ENCODE peak calls at places on chromosomes 4 and X, in seven cellular contexts. One of them, this sample, is unnamed.

GRCh38 chr4:36256398-36256828 is 12.1 kb upstream of the ARAP2 start:
- DNase-seq in AG10803: no peak
- DNase-seq in astrocyte of the spinal cord: no peak
- DNase-seq in IMR-90: no peak
- DNase-seq in heart left ventricle: no peak
- DNase-seq in gastrocnemius medialis: no peak
- DNase-seq in colonic mucosa: no peak
- DNase-seq in this sample: no peak

GRCh38 chrX:53882331-53882730 is 161.9 kb downstream of the PHF8 start:
- DNase-seq in heart left ventricle: no peak
- DNase-seq in IMR-90: peak; percentile 76
- DNase-seq in gastrocnemius medialis: no peak
- DNase-seq in astrocyte of the spinal cord: no peak
- DNase-seq in AG10803: peak; percentile 9
- DNase-seq in colonic mucosa: no peak
- DNase-seq in this sample: peak; percentile 7

GRCh38 chr4:165208322-165208652 is 926 bp downstream of the KLHL2 start:
- DNase-seq in AG10803: no peak
- DNase-seq in gastrocnemius medialis: no peak
- DNase-seq in astrocyte of the spinal cord: no peak
- DNase-seq in colonic mucosa: no peak
- DNase-seq in IMR-90: no peak
- DNase-seq in heart left ventricle: no peak
- DNase-seq in this sample: no peak

GRCh38 chr4:152357206-152357605 is 178.7 kb downstream of the FBXW7 start:
- DNase-seq in gastrocnemius medialis: no peak
- DNase-seq in colonic mucosa: no peak
- DNase-seq in IMR-90: peak; percentile 45
- DNase-seq in astrocyte of the spinal cord: no peak
- DNase-seq in AG10803: peak; percentile 50
- DNase-seq in heart left ventricle: no peak
- DNase-seq in this sample: peak; percentile 70

GRCh38 chr4:60865238-60865637 is 334.9 kb upstream of the ADGRL3 start:
- DNase-seq in colonic mucosa: no peak
- DNase-seq in IMR-90: no peak
- DNase-seq in gastrocnemius medialis: no peak
- DNase-seq in astrocyte of the spinal cord: peak; percentile 2
- DNase-seq in heart left ventricle: no peak
- DNase-seq in AG10803: no peak
- DNase-seq in this sample: no peak

GRCh38 chr4:10077101-10077491 is 39.5 kb downstream of the WDR1 start:
- DNase-seq in IMR-90: no peak
- DNase-seq in colonic mucosa: no peak
- DNase-seq in astrocyte of the spinal cord: no peak
- DNase-seq in gastrocnemius medialis: no peak
- DNase-seq in AG10803: no peak
- DNase-seq in heart left ventricle: no peak
- DNase-seq in this sample: no peak

GRCh38 chrX:17086317-17086716 is 139.9 kb downstream of the REPS2 start:
- DNase-seq in astrocyte of the spinal cord: no peak
- DNase-seq in AG10803: no peak
- DNase-seq in gastrocnemius medialis: no peak
- DNase-seq in IMR-90: no peak
- DNase-seq in heart left ventricle: no peak
- DNase-seq in colonic mucosa: no peak
- DNase-seq in this sample: no peak

GRCh38 chr4:132642196-132642817 is 506.8 kb upstream of the PCDH10 start:
- DNase-seq in colonic mucosa: no peak
- DNase-seq in AG10803: no peak
- DNase-seq in astrocyte of the spinal cord: peak; percentile 61
- DNase-seq in heart left ventricle: no peak
- DNase-seq in IMR-90: peak; percentile 12
- DNase-seq in gastrocnemius medialis: no peak
- DNase-seq in this sample: peak; percentile 9

GRCh38 chr4:83219344-83219990 is 65.1 kb downstream of the COQ2 start:
- DNase-seq in AG10803: peak; percentile 80
- DNase-seq in colonic mucosa: no peak
- DNase-seq in heart left ventricle: no peak
- DNase-seq in gastrocnemius medialis: no peak
- DNase-seq in IMR-90: no peak
- DNase-seq in astrocyte of the spinal cord: no peak
- DNase-seq in this sample: peak; percentile 15

GRCh38 chr4:76407440-76408119 is 13.4 kb downstream of the CCDC158 start:
- DNase-seq in colonic mucosa: no peak
- DNase-seq in astrocyte of the spinal cord: no peak
- DNase-seq in gastrocnemius medialis: no peak
- DNase-seq in heart left ventricle: no peak
- DNase-seq in AG10803: no peak
- DNase-seq in IMR-90: no peak
- DNase-seq in this sample: no peak

GRCh38 chrX:130770615-130771014 is 132.4 kb downstream of the ENOX2 start:
- DNase-seq in astrocyte of the spinal cord: peak; percentile 77
- DNase-seq in IMR-90: peak; percentile 81
- DNase-seq in colonic mucosa: no peak
- DNase-seq in heart left ventricle: no peak
- DNase-seq in AG10803: peak; percentile 68
- DNase-seq in gastrocnemius medialis: no peak
- DNase-seq in this sample: peak; percentile 90

GRCh38 chrX:13212191-13212651 is 107.6 kb downstream of the ATXN3L start:
- DNase-seq in AG10803: peak; percentile 25
- DNase-seq in colonic mucosa: no peak
- DNase-seq in gastrocnemius medialis: no peak
- DNase-seq in astrocyte of the spinal cord: no peak
- DNase-seq in IMR-90: peak; percentile 13
- DNase-seq in heart left ventricle: no peak
- DNase-seq in this sample: peak; percentile 23

GRCh38 chr4:15325987-15326386 is 101.8 kb upstream of the C1QTNF7 start:
- DNase-seq in AG10803: no peak
- DNase-seq in colonic mucosa: no peak
- DNase-seq in astrocyte of the spinal cord: no peak
- DNase-seq in heart left ventricle: no peak
- DNase-seq in gastrocnemius medialis: no peak
- DNase-seq in IMR-90: no peak
- DNase-seq in this sample: no peak

GRCh38 chrX:68827256-68827655 is 1.6 kb upstream of the EFNB1 start:
- DNase-seq in colonic mucosa: no peak
- DNase-seq in gastrocnemius medialis: no peak
- DNase-seq in AG10803: no peak
- DNase-seq in heart left ventricle: no peak
- DNase-seq in IMR-90: no peak
- DNase-seq in astrocyte of the spinal cord: no peak
- DNase-seq in this sample: no peak

GRCh38 chr4:13484045-13484748 is at the start of gene RAB28:
- DNase-seq in gastrocnemius medialis: peak; percentile 88
- DNase-seq in IMR-90: peak; percentile 93
- DNase-seq in heart left ventricle: peak; percentile 97
- DNase-seq in astrocyte of the spinal cord: peak; percentile 98
- DNase-seq in colonic mucosa: peak; percentile 95
- DNase-seq in AG10803: peak; percentile 94
- DNase-seq in this sample: peak; percentile 92

GRCh38 chr4:84482564-84483563 is 16.2 kb downstream of the NKX6-1 start:
- DNase-seq in IMR-90: no peak
- DNase-seq in astrocyte of the spinal cord: no peak
- DNase-seq in heart left ventricle: no peak
- DNase-seq in AG10803: peak; percentile 29
- DNase-seq in gastrocnemius medialis: no peak
- DNase-seq in colonic mucosa: peak; percentile 72
- DNase-seq in this sample: peak; percentile 36
- H3K4me3 ChIP-seq in IMR-90: no peak overlapping the region
- H3K4me3 ChIP-seq in astrocyte of the spinal cord: peak overlapping the region; percentile 20
- H3K4me3 ChIP-seq in heart left ventricle: no peak overlapping the region
- H3K4me3 ChIP-seq in AG10803: no peak overlapping the region
- H3K4me3 ChIP-seq in gastrocnemius medialis: peak overlapping the region; percentile 45
- H3K4me3 ChIP-seq in colonic mucosa: peak overlapping the region; percentile 33
- H3K4me3 ChIP-seq in this sample: peak overlapping the region; percentile 1

GRCh38 chrX:99722094-99722493 is 688.0 kb downstream of the PCDH19 start:
- DNase-seq in astrocyte of the spinal cord: no peak
- DNase-seq in IMR-90: no peak
- DNase-seq in heart left ventricle: no peak
- DNase-seq in AG10803: no peak
- DNase-seq in colonic mucosa: no peak
- DNase-seq in gastrocnemius medialis: no peak
- DNase-seq in this sample: no peak
- TF ChIP-seq CTCF in astrocyte of the spinal cord: no peak
- TF ChIP-seq CTCF in IMR-90: no peak
- TF ChIP-seq CTCF in heart left ventricle: no peak
- TF ChIP-seq CTCF in AG10803: no peak
- TF ChIP-seq CTCF in colonic mucosa: no peak
- TF ChIP-seq CTCF in gastrocnemius medialis: no peak
- TF ChIP-seq CTCF in this sample: no peak

GRCh38 chrX:49185062-49185394 is 1.1 kb downstream of the PRICKLE3 start:
- DNase-seq in colonic mucosa: no peak
- DNase-seq in astrocyte of the spinal cord: no peak
- DNase-seq in gastrocnemius medialis: no peak
- DNase-seq in AG10803: no peak
- DNase-seq in IMR-90: no peak
- DNase-seq in heart left ventricle: no peak
- DNase-seq in this sample: no peak
- H3K4me3 ChIP-seq in colonic mucosa: peak overlapping the region; percentile 41
- H3K4me3 ChIP-seq in astrocyte of the spinal cord: peak overlapping the region; percentile 31
- H3K4me3 ChIP-seq in gastrocnemius medialis: peak overlapping the region; percentile 51
- H3K4me3 ChIP-seq in AG10803: peak overlapping the region; percentile 73
- H3K4me3 ChIP-seq in IMR-90: peak overlapping the region; percentile 32
- H3K4me3 ChIP-seq in heart left ventricle: peak overlapping the region; percentile 57
- H3K4me3 ChIP-seq in this sample: peak overlapping the region; percentile 69

GRCh38 chrX:26445288-26445687 is 229.3 kb downstream of the MAGEB5 start:
- DNase-seq in IMR-90: no peak
- DNase-seq in gastrocnemius medialis: no peak
- DNase-seq in heart left ventricle: no peak
- DNase-seq in AG10803: no peak
- DNase-seq in colonic mucosa: no peak
- DNase-seq in astrocyte of the spinal cord: no peak
- DNase-seq in this sample: no peak

DNA sequence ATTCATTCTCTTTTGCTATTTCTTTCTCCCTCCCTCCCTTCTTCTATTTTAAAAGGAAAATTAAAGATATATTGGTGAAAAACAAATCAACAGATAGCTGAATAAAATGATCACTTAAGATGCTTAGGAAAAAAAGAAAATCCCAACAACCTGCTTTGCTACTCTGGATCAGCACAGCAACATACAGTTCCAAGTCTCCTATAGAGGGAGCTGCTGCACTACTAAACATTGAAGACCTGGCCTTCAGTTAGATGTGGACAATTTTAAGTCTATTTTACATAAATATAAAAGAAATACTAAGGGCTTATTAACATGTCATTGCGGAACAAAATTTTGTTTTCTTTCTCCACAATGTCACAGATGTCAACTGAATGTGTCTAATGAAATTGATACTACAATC is 226.4 kb downstream of the MAGEB5 start:
- DNase-seq in AG10803: peak; percentile 1
- DNase-seq in heart left ventricle: no peak
- DNase-seq in gastrocnemius medialis: no peak
- DNase-seq in IMR-90: peak; percentile 26
- DNase-seq in colonic mucosa: no peak
- DNase-seq in astrocyte of the spinal cord: peak; percentile 5
- DNase-seq in this sample: peak; percentile 1
- TF ChIP-seq CTCF in AG10803: peak; percentile 31
- TF ChIP-seq CTCF in heart left ventricle: peak; percentile 30
- TF ChIP-seq CTCF in gastrocnemius medialis: no peak
- TF ChIP-seq CTCF in IMR-90: peak; percentile 51
- TF ChIP-seq CTCF in colonic mucosa: no peak
- TF ChIP-seq CTCF in astrocyte of the spinal cord: peak; percentile 41
- TF ChIP-seq CTCF in this sample: peak; percentile 12

GRCh38 chr4:52076731-52077130 is 25.6 kb downstream of the SPATA18 start:
- DNase-seq in astrocyte of the spinal cord: no peak
- DNase-seq in heart left ventricle: peak; percentile 70
- DNase-seq in IMR-90: no peak
- DNase-seq in gastrocnemius medialis: no peak
- DNase-seq in colonic mucosa: no peak
- DNase-seq in AG10803: no peak
- DNase-seq in this sample: no peak
- H3K4me3 ChIP-seq in astrocyte of the spinal cord: no peak overlapping the region
- H3K4me3 ChIP-seq in heart left ventricle: no peak overlapping the region
- H3K4me3 ChIP-seq in IMR-90: no peak overlapping the region
- H3K4me3 ChIP-seq in gastrocnemius medialis: peak overlapping the region; percentile 37
- H3K4me3 ChIP-seq in colonic mucosa: no peak overlapping the region
- H3K4me3 ChIP-seq in AG10803: no peak overlapping the region
- H3K4me3 ChIP-seq in this sample: no peak overlapping the region

DNA sequence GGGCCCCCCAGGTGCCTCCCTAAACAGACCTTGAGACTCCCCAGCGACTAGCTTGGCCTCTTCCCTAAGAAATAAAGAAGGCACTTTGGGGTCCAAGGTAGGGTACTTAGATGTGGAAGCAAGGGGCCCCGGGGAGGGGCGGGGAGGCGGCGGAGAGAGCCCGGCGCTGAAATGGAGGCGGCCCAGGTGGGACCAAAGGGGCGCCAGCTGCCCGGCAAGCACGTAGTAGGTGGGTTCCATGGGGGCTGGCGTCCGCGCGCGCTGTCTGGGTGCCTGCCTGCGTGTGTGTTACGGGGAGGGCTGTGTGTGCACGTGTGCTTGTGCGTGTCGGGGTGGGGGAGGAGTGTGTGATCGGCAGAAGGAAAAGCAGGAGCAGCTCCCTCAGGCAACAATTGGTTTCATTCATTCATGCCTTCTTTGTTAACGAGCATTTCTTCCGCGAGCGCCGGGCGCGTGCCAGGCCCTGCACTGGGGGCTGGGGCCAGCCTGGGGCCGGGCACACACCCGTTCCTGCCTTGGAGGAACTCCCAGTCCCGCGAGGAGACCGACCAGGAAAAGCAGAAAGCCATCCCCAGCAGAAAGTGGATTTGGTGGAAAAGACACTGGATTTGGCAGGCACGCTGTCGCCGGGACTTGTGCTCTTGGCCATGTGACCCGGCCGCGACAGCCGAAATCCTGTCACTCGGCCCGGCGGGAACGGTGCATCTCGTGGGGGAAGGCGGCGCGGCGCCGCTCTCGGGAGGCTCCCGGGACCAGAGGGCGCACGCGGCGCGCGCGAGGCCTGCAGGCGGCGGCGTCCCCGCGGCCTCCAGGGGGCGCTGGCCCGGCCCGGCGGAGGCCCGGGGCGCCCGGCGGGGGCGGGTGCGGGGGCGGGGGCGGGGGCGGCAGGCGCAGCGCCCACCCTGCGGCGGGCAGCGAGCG is 3.3 kb upstream of the DUSP9 start:
- DNase-seq in gastrocnemius medialis: no peak
- DNase-seq in heart left ventricle: peak; percentile 52
- DNase-seq in colonic mucosa: peak; percentile 12
- DNase-seq in astrocyte of the spinal cord: no peak
- DNase-seq in IMR-90: no peak
- DNase-seq in AG10803: no peak
- DNase-seq in this sample: no peak
- TF ChIP-seq CTCF in gastrocnemius medialis: no peak
- TF ChIP-seq CTCF in heart left ventricle: peak; percentile 7
- TF ChIP-seq CTCF in colonic mucosa: no peak
- TF ChIP-seq CTCF in astrocyte of the spinal cord: no peak
- TF ChIP-seq CTCF in IMR-90: peak; percentile 33
- TF ChIP-seq CTCF in AG10803: no peak
- TF ChIP-seq CTCF in this sample: no peak